ENCODE peak calls at places on chromosomes 3 and 15, in five cellular contexts. U, Y, O, B and Q are unnamed samples.

GRCh38 chr15:25863067-25863967 is at the start of gene ATP10A:
- DNase-seq in U (no peak), Y (no peak), O (no peak), B (peak; percentile 71), Q (peak; percentile 56)

GRCh38 chr3:152100491-152101086 is 168.1 kb upstream of the MBNL1 start:
- DNase-seq in U (no peak), Y (peak; percentile 59), O (no peak), B (no peak), Q (no peak)

GRCh38 chr3:55819005-55819404 is 331.9 kb upstream of the WNT5A start:
- DNase-seq in U (no peak), Y (no peak), O (no peak), B (no peak), Q (no peak)

GRCh38 chr3:144921710-144922109 is 950.1 kb downstream of the DIPK2A start:
- DNase-seq in U (no peak), Y (no peak), O (no peak), B (no peak), Q (no peak)

GRCh38 chr3:197104738-197105137 is 75.1 kb upstream of the MELTF start:
- DNase-seq in U (no peak), Y (no peak), O (no peak), B (peak; percentile 9), Q (no peak)

GRCh38 chr3:28590851-28591250 is 242.2 kb upstream of the AZI2 start:
- DNase-seq in U (no peak), Y (no peak), O (no peak), B (no peak), Q (peak; percentile 37)

GRCh38 chr3:105118905-105119304 is 247.8 kb upstream of the ALCAM start:
- DNase-seq in U (no peak), Y (no peak), O (no peak), B (peak; percentile 43), Q (no peak)

GRCh38 chr15:101727186-101727585 is 2.9 kb upstream of the TARS3 start:
- DNase-seq in U (no peak), Y (no peak), O (no peak), B (no peak), Q (no peak)

GRCh38 chr15:78174398-78174797 is 25.2 kb downstream of the IDH3A start:
- DNase-seq in U (no peak), Y (no peak), O (no peak), B (no peak), Q (no peak)

GRCh38 chr3:104069114-104069513 is 1297.6 kb upstream of the ALCAM start:
- DNase-seq in U (no peak), Y (no peak), O (no peak), B (no peak), Q (no peak)

GRCh38 chr15:48579945-48580671 is 65.4 kb downstream of the FBN1 start:
- DNase-seq in U (no peak), Y (no peak), O (no peak), B (peak; percentile 27), Q (no peak)

GRCh38 chr3:140898340-140899180 is 43.1 kb upstream of the SLC25A36 start:
- DNase-seq in U (peak; percentile 58), Y (peak; percentile 7), O (peak; percentile 39), B (peak; percentile 87), Q (peak; percentile 35)

GRCh38 chr3:64131755-64132154 is 93.5 kb downstream of the PRICKLE2 start:
- DNase-seq in U (no peak), Y (no peak), O (no peak), B (no peak), Q (no peak)

GRCh38 chr15:75827691-75828090 is 15.6 kb upstream of the UBE2Q2 start:
- DNase-seq in U (no peak), Y (no peak), O (no peak), B (no peak), Q (no peak)

GRCh38 chr3:141392416-141392815 is 24.1 kb downstream of the ZBTB38 start:
- DNase-seq in U (no peak), Y (no peak), O (no peak), B (no peak), Q (no peak)

GRCh38 chr3:40054568-40055222 is 245.3 kb downstream of the MYRIP start:
- DNase-seq in U (no peak), Y (no peak), O (no peak), B (no peak), Q (no peak)

GRCh38 chr3:52121459-52121795 is 32.8 kb downstream of the POC1A start:
- DNase-seq in U (no peak), Y (no peak), O (no peak), B (no peak), Q (no peak)

GRCh38 chr3:127637971-127638370 is 9.0 kb downstream of the PODXL2 start:
- DNase-seq in U (no peak), Y (no peak), O (no peak), B (no peak), Q (no peak)
- TF ChIP-seq MXI1 in U (no peak), Y (no peak), O (no peak), B (no peak), Q (no peak)

DNA sequence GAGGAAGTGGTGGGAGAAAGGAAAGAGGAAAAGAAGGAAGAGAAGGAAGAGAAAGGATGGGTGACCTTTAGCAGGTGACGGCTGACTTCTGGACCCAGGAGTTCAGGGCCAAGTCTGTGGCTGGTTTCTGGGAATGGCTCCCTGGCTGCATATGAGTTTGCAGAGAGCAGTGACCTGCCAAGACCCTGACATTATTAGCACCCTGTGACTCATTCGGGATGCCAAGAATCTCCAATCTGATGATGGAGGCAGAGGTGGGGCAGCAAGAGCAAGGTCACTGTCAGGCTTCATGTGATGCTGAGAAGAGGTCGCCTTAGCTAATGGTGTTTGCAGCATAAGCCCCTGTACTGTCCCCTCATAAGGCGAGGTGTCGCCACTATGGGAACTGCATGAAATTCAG is 42.6 kb downstream of the MYZAP start:
- DNase-seq in U (no peak), Y (no peak), O (no peak), B (no peak), Q (no peak)
- TF ChIP-seq MXI1 in U (no peak), Y (no peak), O (no peak), B (no peak), Q (no peak)

GRCh38 chr15:65962187-65962586 is 92.9 kb downstream of the RAB11A start:
- DNase-seq in U (no peak), Y (no peak), O (no peak), B (no peak), Q (no peak)
- TF ChIP-seq MXI1 in U (no peak), Y (no peak), O (no peak), B (no peak), Q (no peak)

GRCh38 chr15:80999623-81000036 is 1.1 kb upstream of the TLNRD1 start:
- DNase-seq in U (no peak), Y (no peak), O (peak; percentile 32), B (no peak), Q (no peak)
- TF ChIP-seq MXI1 in U (no peak), Y (peak; percentile 21), O (peak; percentile 48), B (no peak), Q (no peak)